ENCODE peak calls at places on chromosomes 13 and 19, in four cellular contexts. W, L, U and P are unnamed samples.
A peak's percentile ranks its signal among the peaks of the same experiment; 100 is the strongest.

GRCh38 chr13:36819811-36820140 is 754 bp downstream of the RFXAP start:
- DNase-seq in L (no peak), W (peak; percentile 39), U (no peak), P (peak; percentile 19)

GRCh38 chr13:76992548-76993001 is 694 bp downstream of the CLN5 start:
- DNase-seq in U (no peak), L (peak; percentile 6), W (peak; percentile 6), P (no peak)

GRCh38 chr19:39310558-39311311 is 9.9 kb downstream of the LRFN1 start:
- DNase-seq in U (no peak), W (no peak), L (no peak), P (no peak)

GRCh38 chr19:9075064-9075964 is 11.5 kb upstream of the OR1M1 start:
- DNase-seq in U (no peak), W (peak; percentile 2), L (no peak), P (no peak)

GRCh38 chr13:23949200-23949599 is 51.9 kb upstream of the C1QTNF9B start:
- DNase-seq in W (no peak), U (no peak), L (no peak), P (no peak)

GRCh38 chr13:77810430-77810829 is 108.2 kb downstream of the EDNRB start:
- DNase-seq in L (no peak), U (no peak), W (no peak), P (no peak)

GRCh38 chr19:7636691-7637373 is at the start of gene STXBP2:
- DNase-seq in U (peak; percentile 87), W (peak; percentile 93), L (peak; percentile 93), P (peak; percentile 90)

GRCh38 chr13:108508263-108508662 is 121.1 kb upstream of the MYO16 start:
- DNase-seq in L (no peak), U (no peak), W (no peak), P (no peak)

GRCh38 chr19:46495789-46496099 is at the start of gene PNMA8B:
- DNase-seq in W (no peak), U (no peak), L (peak; percentile 22), P (peak; percentile 51)

GRCh38 chr19:49499030-49499670 is 2.9 kb downstream of the RPS11 start:
- DNase-seq in L (no peak), U (no peak), W (peak; percentile 45), P (peak; percentile 26)

GRCh38 chr19:42216653-42217521 is 590 bp downstream of the DEDD2 start:
- DNase-seq in U (no peak), L (no peak), W (peak; percentile 42), P (no peak)

GRCh38 chr19:50719566-50719965 is at the start of gene SHANK1:
- DNase-seq in W (no peak), U (no peak), L (no peak), P (no peak)

GRCh38 chr19:15831626-15832025 is 16.2 kb upstream of the OR10H1 start:
- DNase-seq in W (no peak), U (no peak), L (no peak), P (no peak)

GRCh38 chr19:43444531-43445340 is 20.7 kb downstream of the LYPD3 start:
- DNase-seq in U (no peak), L (no peak), W (no peak), P (no peak)

GRCh38 chr19:43678512-43678911 is 8.5 kb upstream of the PLAUR start:
- DNase-seq in W (no peak), L (no peak), U (no peak), P (no peak)

GRCh38 chr19:11384778-11385129 is 640 bp upstream of the EPOR start:
- DNase-seq in L (no peak), W (no peak), U (no peak), P (no peak)

GRCh38 chr13:39887424-39887823 is 232.0 kb downstream of the COG6 start:
- DNase-seq in U (no peak), W (no peak), L (no peak), P (no peak)

GRCh38 chr13:96279904-96280303 is 190.0 kb downstream of the HS6ST3 start:
- DNase-seq in W (no peak), U (no peak), L (no peak), P (no peak)

GRCh38 chr19:51325161-51325979 is 13.9 kb downstream of the IGLON5 start:
- DNase-seq in U (no peak), L (no peak), W (peak; percentile 34), P (no peak)

GRCh38 chr19:54418030-54418929 is 3.0 kb downstream of the TTYH1 start:
- DNase-seq in W (peak; percentile 39), U (no peak), L (no peak), P (no peak)

GRCh38 chr19:30376272-30376671 is 4.1 kb downstream of the ZNF536 start:
- DNase-seq in W (no peak), L (no peak), U (no peak), P (no peak)

GRCh38 chr13:105982219-105982618 is 553.2 kb downstream of the EFNB2 start:
- DNase-seq in U (no peak), L (no peak), W (no peak), P (no peak)

GRCh38 chr13:65260938-65261880 is 1968.9 kb downstream of the PCDH9 start:
- DNase-seq in U (no peak), W (no peak), L (no peak), P (no peak)

GRCh38 chr13:74290324-74290773 is 156.1 kb upstream of the KLF12 start:
- DNase-seq in U (no peak), L (no peak), W (peak; percentile 27), P (no peak)

GRCh38 chr13:32639502-32640105 is 53.4 kb downstream of the PDS5B start:
- DNase-seq in W (peak; percentile 34), L (peak; percentile 28), U (peak; percentile 24), P (peak; percentile 30)

GRCh38 chr19:3586707-3587346 is 1.5 kb downstream of the GIPC3 start:
- DNase-seq in U (no peak), L (no peak), W (no peak), P (no peak)

GRCh38 chr13:25291691-25292090 is 4.4 kb upstream of the MTMR6 start:
- DNase-seq in L (no peak), W (no peak), U (no peak), P (no peak)

GRCh38 chr13:27730191-27730590 is 62.1 kb upstream of the GSX1 start:
- DNase-seq in L (no peak), W (no peak), U (no peak), P (no peak)

GRCh38 chr19:30313353-30313750 is 58.8 kb upstream of the ZNF536 start:
- DNase-seq in U (no peak), L (no peak), W (no peak), P (no peak)

GRCh38 chr13:109145631-109146030 is 516.2 kb downstream of the MYO16 start:
- DNase-seq in L (no peak), W (no peak), U (no peak), P (no peak)

GRCh38 chr19:5143471-5144411 is 174.8 kb downstream of the KDM4B start:
- DNase-seq in L (no peak), U (no peak), W (no peak), P (no peak)